ENCODE peak calls at places on chromosomes 1 and 21, in nine cellular contexts. R is mammary epithelial cell, I is heart right ventricle, S is transverse colon, P is neuronal stem cell, E is Caco-2, F is IMR-90, M is left ventricle myocardium inferior, U is adipocyte. G is an unnamed sample.

GRCh38 chr1:154760469-154760933 is 109.6 kb downstream of the KCNN3 start:
- DNase-seq in M (peak; percentile 60), P (peak; percentile 58), S (peak; percentile 79), F (no peak), E (peak; percentile 79), I (peak; percentile 46), U (peak; percentile 16), R (peak; percentile 30), G (no peak)

GRCh38 chr1:93738075-93738622 is 56.5 kb upstream of the BCAR3 start:
- DNase-seq in P (no peak), E (no peak), I (no peak), R (peak; percentile 94), M (no peak), U (peak; percentile 70), F (peak; percentile 90), S (no peak), G (peak; percentile 99)

GRCh38 chr1:15848143-15848928 is 829 bp downstream of the SPEN start:
- DNase-seq in U (peak; percentile 77), S (peak; percentile 51), R (peak; percentile 25), I (peak; percentile 30), E (no peak), M (peak; percentile 36), P (no peak), F (peak; percentile 23), G (no peak)

GRCh38 chr1:82838066-82838465 is 1037.3 kb downstream of the ADGRL2 start:
- DNase-seq in F (no peak), U (peak; percentile 57), I (no peak), R (peak; percentile 2), M (no peak), P (peak; percentile 30), S (no peak), E (no peak), G (peak; percentile 32)

GRCh38 chr21:39712976-39713375 is 32.0 kb upstream of the IGSF5 start:
- DNase-seq in F (no peak), R (no peak), U (no peak), M (no peak), I (no peak), E (peak; percentile 43), P (no peak), S (peak; percentile 29), G (no peak)

GRCh38 chr21:42340187-42340586 is 10.6 kb downstream of the TFF2 start:
- DNase-seq in U (no peak), S (no peak), E (no peak), F (no peak), P (no peak), M (no peak), I (no peak), R (no peak), G (no peak)

GRCh38 chr1:206725053-206725963 is 40.6 kb downstream of the MAPKAPK2 start:
- DNase-seq in R (no peak), M (no peak), P (peak; percentile 32), F (peak; percentile 51), I (no peak), U (peak; percentile 59), S (peak; percentile 60), E (no peak), G (no peak)

GRCh38 chr1:156692958-156693857 is 12.2 kb downstream of the CRABP2 start:
- DNase-seq in F (no peak), I (no peak), P (peak; percentile 81), M (no peak), S (peak; percentile 22), R (peak; percentile 64), U (no peak), E (peak; percentile 90), G (no peak)

GRCh38 chr1:217076902-217077301 is 353.7 kb upstream of the ESRRG start:
- DNase-seq in F (peak; percentile 77), R (peak; percentile 15), P (no peak), S (no peak), I (no peak), U (peak; percentile 5), M (no peak), E (no peak), G (no peak)

GRCh38 chr1:235908742-235909520 is 42.2 kb upstream of the LYST start:
- DNase-seq in R (peak; percentile 99), S (no peak), M (no peak), E (no peak), P (no peak), F (peak; percentile 82), U (peak; percentile 90), I (no peak), G (peak; percentile 91)
- H3K4me1 ChIP-seq in R (peaks cover 49% of the 10 kb centered on the region), S (peaks cover 6% of the 10 kb centered on the region), M (no peaks in the 10 kb centered on the region), E (peaks cover 5% of the 10 kb centered on the region), P (peaks cover 7% of the 10 kb centered on the region), F (peaks cover 17% of the 10 kb centered on the region), U (peaks cover 40% of the 10 kb centered on the region), I (no peaks in the 10 kb centered on the region), G (peaks cover 40% of the 10 kb centered on the region)

GRCh38 chr1:202235856-202236837 is 42.5 kb downstream of the LGR6 start:
- DNase-seq in S (peak; percentile 75), U (peak; percentile 96), M (peak; percentile 36), R (peak; percentile 89), I (peak; percentile 36), F (peak; percentile 96), E (peak; percentile 88), P (peak; percentile 69), G (peak; percentile 92)

GRCh38 chr1:202237052-202237451 is 43.5 kb downstream of the LGR6 start:
- DNase-seq in P (peak; percentile 41), S (peak; percentile 36), E (peak; percentile 73), F (peak; percentile 15), R (peak; percentile 47), I (no peak), U (peak; percentile 32), M (no peak), G (no peak)

GRCh38 chr1:202240956-202241355 is 47.4 kb downstream of the LGR6 start:
- DNase-seq in P (no peak), F (no peak), R (no peak), E (no peak), M (no peak), I (no peak), U (no peak), S (peak; percentile 2), G (no peak)

GRCh38 chr1:202241376-202242079 is 47.9 kb downstream of the LGR6 start:
- DNase-seq in U (peak; percentile 22), E (peak; percentile 18), M (no peak), I (peak; percentile 14), P (no peak), S (peak; percentile 1), F (no peak), R (peak; percentile 42), G (no peak)

DNA sequence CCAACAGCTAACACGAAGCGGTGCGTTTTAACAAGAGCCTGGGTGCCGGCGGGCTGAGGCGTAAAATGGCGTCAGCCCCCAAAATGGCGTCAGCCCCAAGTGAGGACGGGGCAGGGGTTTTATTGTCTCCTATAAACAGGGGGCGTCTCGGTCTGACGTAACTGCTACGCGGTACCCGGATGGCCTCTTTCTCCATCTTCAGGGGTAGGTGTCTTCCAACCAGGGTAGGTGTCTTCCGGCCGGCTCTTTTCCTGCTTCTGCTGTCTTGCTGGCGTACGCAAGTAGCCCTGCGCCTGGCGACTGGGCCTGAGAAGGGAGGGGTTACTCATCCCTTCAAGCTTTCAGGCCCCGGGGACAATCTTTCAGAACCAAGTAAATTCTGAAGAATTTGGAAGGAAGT is 45.3 kb downstream of the LGR6 start:
- DNase-seq in P (no peak), F (no peak), M (no peak), S (peak; percentile 3), U (no peak), E (peak; percentile 18), I (no peak), R (no peak), G (no peak)
- H3K4me1 ChIP-seq in P (peaks cover 17% of the 10 kb centered on the region), F (peaks cover 16% of the 10 kb centered on the region), M (peaks cover 8% of the 10 kb centered on the region), S (no peaks in the 10 kb centered on the region), U (peaks cover 10% of the 10 kb centered on the region), E (peaks cover 22% of the 10 kb centered on the region), I (no peaks in the 10 kb centered on the region), R (peaks cover 42% of the 10 kb centered on the region), G (peaks cover 16% of the 10 kb centered on the region)

DNA sequence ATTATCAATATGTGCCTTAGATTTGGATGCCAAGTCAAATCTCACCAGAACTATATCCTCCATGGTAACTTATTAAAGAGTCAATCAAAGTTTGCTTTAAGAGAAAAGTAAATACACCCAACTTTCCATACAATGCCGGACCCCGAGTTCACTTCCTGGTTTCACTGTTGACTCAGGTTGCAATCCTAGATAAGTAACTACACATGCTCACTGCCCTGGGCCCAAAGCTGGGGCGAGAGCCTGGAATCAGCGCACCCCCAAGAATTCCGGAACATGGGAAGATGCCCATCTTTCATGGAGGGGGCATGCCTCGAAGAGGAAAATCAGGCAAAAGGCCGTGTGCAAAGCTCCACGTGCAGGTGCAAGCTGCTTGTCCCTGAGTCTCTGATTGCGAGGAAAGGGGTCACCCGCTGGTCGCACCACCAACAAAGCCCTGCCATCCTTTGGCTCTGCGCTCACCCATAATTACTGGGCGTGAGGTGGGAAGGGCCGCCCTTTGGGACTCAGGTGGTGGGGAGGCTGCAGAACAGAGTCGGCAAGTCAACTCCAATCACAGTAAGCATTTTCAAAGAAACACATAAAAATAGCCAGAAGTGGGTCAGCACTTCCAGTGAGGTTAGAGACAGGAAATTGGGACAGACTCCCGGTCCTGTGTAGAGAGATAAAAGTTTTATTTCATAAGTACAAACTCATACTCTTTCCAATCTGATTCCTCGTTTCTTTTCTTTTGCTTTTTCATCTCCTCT is 167.7 kb downstream of the TOMM20 start:
- DNase-seq in P (no peak), I (no peak), S (peak; percentile 77), U (peak; percentile 38), E (peak; percentile 84), F (peak; percentile 67), R (no peak), M (no peak), G (no peak)
- H3K4me1 ChIP-seq in P (peaks cover 29% of the 10 kb centered on the region), I (peaks cover 20% of the 10 kb centered on the region), S (peaks cover 93% of the 10 kb centered on the region), U (peaks cover 69% of the 10 kb centered on the region), E (peaks cover 89% of the 10 kb centered on the region), F (peaks cover 32% of the 10 kb centered on the region), R (peaks cover 25% of the 10 kb centered on the region), M (peaks cover 76% of the 10 kb centered on the region), G (no peaks in the 10 kb centered on the region)

DNA sequence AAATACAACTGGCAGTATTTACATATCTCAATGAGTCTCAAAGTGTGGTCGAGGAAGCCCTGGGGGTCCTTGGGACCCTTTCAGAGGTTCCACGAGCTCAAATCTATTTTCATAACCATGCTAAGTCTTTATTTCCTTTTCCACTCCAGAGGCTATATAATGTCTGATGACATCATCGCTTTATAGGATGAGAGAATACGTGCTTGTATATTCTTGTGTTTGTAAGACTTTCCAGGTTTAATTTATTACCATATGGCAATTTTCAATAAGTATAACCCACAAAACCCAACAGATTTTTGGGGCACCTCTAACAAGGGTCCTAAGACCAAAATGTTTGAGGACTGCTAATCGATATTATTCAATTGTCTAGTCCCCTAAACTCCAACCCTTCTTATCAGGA is 1.4 kb upstream of the SLC19A2 start:
- DNase-seq in S (no peak), U (no peak), I (no peak), E (no peak), R (no peak), P (no peak), F (peak; percentile 15), M (no peak), G (no peak)
- H3K4me1 ChIP-seq in S (peaks cover 22% of the 10 kb centered on the region), U (peaks cover 51% of the 10 kb centered on the region), I (peaks cover 2% of the 10 kb centered on the region), E (peaks cover 33% of the 10 kb centered on the region), R (peaks cover 26% of the 10 kb centered on the region), P (peaks cover 7% of the 10 kb centered on the region), F (peaks cover 5% of the 10 kb centered on the region), M (peaks cover 55% of the 10 kb centered on the region), G (peaks cover 9% of the 10 kb centered on the region)